ENCODE peak calls at places on chromosome 17, in four cellular contexts. U is naive thymus-derived CD4-positive, alpha-beta T cell; I is PC-3; O is breast epithelium. A is an unnamed sample.

GRCh38 chr17:83185023-83186002 is 105.9 kb downstream of the METRNL start:
- DNase-seq in I (no peak), U (peak; percentile 16), O (peak; percentile 14), A (no peak)

GRCh38 chr17:36066365-36066945 is 2.4 kb downstream of the CCL18 start:
- DNase-seq in O (no peak), U (no peak), I (no peak), A (peak; percentile 30)

GRCh38 chr17:82029391-82029790 is 2.1 kb upstream of the RAC3 start:
- DNase-seq in I (no peak), U (no peak), O (no peak), A (no peak)

GRCh38 chr17:72380737-72381136 is 259.9 kb downstream of the SOX9 start:
- DNase-seq in I (no peak), O (no peak), U (no peak), A (no peak)

GRCh38 chr17:80252871-80253270 is 7.8 kb upstream of the RNF213 start:
- DNase-seq in U (peak; percentile 84), O (peak; percentile 74), I (peak; percentile 83), A (peak; percentile 78)

GRCh38 chr17:82616021-82616703 is 32.1 kb downstream of the WDR45B start:
- DNase-seq in I (no peak), O (no peak), U (no peak), A (no peak)

GRCh38 chr17:49752508-49752907 is 11.4 kb downstream of the FAM117A start:
- DNase-seq in U (no peak), I (no peak), O (no peak), A (no peak)

GRCh38 chr17:79146562-79146961 is 71.9 kb downstream of the ENGASE start:
- DNase-seq in U (no peak), O (no peak), I (no peak), A (no peak)

GRCh38 chr17:18323007-18323406 is 7.9 kb downstream of the SMCR8 start:
- DNase-seq in U (no peak), O (no peak), I (peak; percentile 49), A (no peak)

GRCh38 chr17:29102741-29103181 is 59.8 kb downstream of the PIPOX start:
- DNase-seq in U (no peak), I (no peak), O (no peak), A (no peak)

GRCh38 chr17:58688521-58688920 is 3.3 kb downstream of the TEX14 start:
- DNase-seq in O (no peak), U (no peak), I (no peak), A (no peak)

GRCh38 chr17:32335647-32336046 is 6.3 kb downstream of the C17orf75 start:
- DNase-seq in U (no peak), I (no peak), O (no peak), A (no peak)

GRCh38 chr17:27241346-27241946 is 52.5 kb upstream of the WSB1 start:
- DNase-seq in U (no peak), I (peak; percentile 95), O (peak; percentile 77), A (no peak)

GRCh38 chr17:50947844-50948514 is 81.8 kb upstream of the TOB1 start:
- DNase-seq in I (peak; percentile 46), U (no peak), O (peak; percentile 76), A (peak; percentile 94)

GRCh38 chr17:54901230-54901847 is 687 bp downstream of the TOM1L1 start:
- DNase-seq in U (no peak), I (peak; percentile 83), O (no peak), A (peak; percentile 90)

GRCh38 chr17:1006054-1006453 is 9.1 kb downstream of the TIMM22 start:
- DNase-seq in U (no peak), O (peak; percentile 46), I (no peak), A (no peak)

GRCh38 chr17:78408476-78409020 is 30.1 kb downstream of the PGS1 start:
- DNase-seq in U (no peak), O (no peak), I (no peak), A (peak; percentile 97)

GRCh38 chr17:29789186-29790170 is 140.6 kb downstream of the SSH2 start:
- DNase-seq in O (no peak), I (peak; percentile 2), U (no peak), A (no peak)

DNA sequence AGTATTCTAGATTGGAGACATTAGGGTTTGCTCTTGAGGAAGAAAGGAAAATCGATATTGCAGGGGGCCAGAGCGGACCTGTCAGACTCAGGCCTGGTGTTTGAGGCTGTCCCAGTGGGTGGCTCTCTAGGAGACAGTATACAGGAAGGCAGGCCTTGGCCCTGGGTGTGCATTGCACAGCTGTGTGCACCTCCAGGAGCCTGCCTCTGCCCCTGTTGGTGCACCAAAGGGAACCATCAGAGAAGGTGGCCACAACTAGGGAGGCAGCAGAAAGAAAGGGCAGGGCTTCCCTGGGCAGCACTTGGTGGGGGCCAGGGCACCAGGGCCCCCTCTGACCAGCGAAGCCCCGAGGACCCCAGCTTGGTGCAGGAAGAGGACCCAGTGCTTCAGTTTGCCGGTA is 188.0 kb downstream of the NTN1 start:
- DNase-seq in U (no peak), O (no peak), I (no peak), A (no peak)
- H3K27me3 ChIP-seq in U (no peaks in the 10 kb centered on the region), O (no peaks in the 10 kb centered on the region), I (no peaks in the 10 kb centered on the region), A (no peaks in the 10 kb centered on the region)

GRCh38 chr17:44797809-44798208 is 32.3 kb downstream of the GJC1 start:
- DNase-seq in I (no peak), U (no peak), O (no peak), A (no peak)
- H3K4me1 ChIP-seq in I (peaks cover 24% of the 10 kb centered on the region), U (no peaks in the 10 kb centered on the region), O (no peaks in the 10 kb centered on the region), A (no peaks in the 10 kb centered on the region)

GRCh38 chr17:2239170-2239551 is 64.4 kb downstream of the SMG6 start:
- DNase-seq in U (no peak), O (no peak), I (no peak), A (no peak)
- H3K4me3 ChIP-seq in U (no peak overlapping the region), O (no peak overlapping the region), I (no peak overlapping the region), A (no peak overlapping the region)

DNA sequence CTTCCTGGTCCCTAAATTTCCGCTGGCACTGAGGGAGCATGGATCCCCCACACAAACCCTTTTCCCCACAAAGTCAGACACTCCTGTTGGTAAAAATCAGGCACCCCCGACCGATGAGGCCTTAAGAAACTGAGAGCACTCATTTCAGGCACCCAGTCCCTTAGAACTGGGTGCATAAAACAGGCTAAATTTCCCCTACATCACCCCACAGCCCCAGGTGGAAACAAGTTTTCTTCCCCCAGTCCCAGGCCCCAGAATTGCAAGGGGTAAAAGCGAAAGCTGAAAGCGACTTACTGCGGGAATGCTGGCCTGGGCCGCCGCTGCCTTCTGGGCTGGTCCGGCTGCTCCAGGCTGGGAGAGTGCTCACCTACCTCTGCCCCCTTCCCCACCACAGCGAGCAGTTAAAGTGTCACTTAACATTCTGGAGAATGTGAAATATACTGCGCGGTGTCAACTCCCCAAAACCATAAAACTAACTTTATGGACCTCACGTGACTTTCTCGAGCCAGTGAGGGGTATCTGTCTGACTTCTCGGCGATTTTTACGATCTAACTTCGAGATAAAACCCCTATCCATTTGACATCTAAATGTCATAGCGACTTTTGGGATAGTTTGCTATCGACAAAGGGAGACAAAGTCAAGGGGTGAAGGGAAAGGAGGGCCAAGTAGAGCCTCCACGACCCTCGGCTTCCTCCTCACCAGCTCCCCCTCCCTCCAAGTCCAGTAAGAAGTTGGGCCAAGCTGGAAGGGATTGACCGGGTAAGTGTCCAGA is at the start of gene HOXB3:
- DNase-seq in U (no peak), I (no peak), O (no peak), A (no peak)
- H3K27me3 ChIP-seq in U (peaks cover 8% of the 10 kb centered on the region), I (no peaks in the 10 kb centered on the region), O (peaks cover 74% of the 10 kb centered on the region), A (no peaks in the 10 kb centered on the region)

GRCh38 chr17:43530303-43531081 is 15.6 kb downstream of the ETV4 start:
- DNase-seq in U (no peak), I (no peak), O (peak; percentile 79), A (no peak)

GRCh38 chr17:43531082-43531378 is 15.1 kb downstream of the ETV4 start:
- DNase-seq in I (no peak), U (no peak), O (no peak), A (no peak)

GRCh38 chr17:43528988-43529814 is 16.9 kb downstream of the ETV4 start:
- DNase-seq in O (no peak), I (no peak), U (no peak), A (no peak)

GRCh38 chr17:43528319-43528987 is 17.7 kb downstream of the ETV4 start:
- DNase-seq in O (no peak), U (no peak), I (no peak), A (no peak)

DNA sequence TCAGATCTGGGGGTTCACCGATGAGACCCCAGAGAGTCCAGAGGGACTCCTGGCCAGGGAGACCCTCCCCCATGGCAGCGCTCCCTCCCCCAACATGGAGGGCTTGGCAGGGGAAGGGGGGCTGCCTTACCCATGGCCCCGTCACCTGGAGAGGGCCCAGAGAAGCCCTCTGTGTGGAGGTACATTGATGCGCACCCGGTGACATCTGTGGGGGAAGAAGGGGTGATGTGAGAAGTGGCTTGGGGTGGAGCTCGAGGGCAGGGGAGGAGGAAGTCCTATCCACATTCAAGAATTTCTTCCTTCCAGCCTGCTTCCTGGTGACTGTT is 16.2 kb downstream of the ETV4 start:
- DNase-seq in I (no peak), U (no peak), O (no peak), A (no peak)
- H3K4me1 ChIP-seq in I (no peaks in the 10 kb centered on the region), U (no peaks in the 10 kb centered on the region), O (no peaks in the 10 kb centered on the region), A (peaks cover 8% of the 10 kb centered on the region)

DNA sequence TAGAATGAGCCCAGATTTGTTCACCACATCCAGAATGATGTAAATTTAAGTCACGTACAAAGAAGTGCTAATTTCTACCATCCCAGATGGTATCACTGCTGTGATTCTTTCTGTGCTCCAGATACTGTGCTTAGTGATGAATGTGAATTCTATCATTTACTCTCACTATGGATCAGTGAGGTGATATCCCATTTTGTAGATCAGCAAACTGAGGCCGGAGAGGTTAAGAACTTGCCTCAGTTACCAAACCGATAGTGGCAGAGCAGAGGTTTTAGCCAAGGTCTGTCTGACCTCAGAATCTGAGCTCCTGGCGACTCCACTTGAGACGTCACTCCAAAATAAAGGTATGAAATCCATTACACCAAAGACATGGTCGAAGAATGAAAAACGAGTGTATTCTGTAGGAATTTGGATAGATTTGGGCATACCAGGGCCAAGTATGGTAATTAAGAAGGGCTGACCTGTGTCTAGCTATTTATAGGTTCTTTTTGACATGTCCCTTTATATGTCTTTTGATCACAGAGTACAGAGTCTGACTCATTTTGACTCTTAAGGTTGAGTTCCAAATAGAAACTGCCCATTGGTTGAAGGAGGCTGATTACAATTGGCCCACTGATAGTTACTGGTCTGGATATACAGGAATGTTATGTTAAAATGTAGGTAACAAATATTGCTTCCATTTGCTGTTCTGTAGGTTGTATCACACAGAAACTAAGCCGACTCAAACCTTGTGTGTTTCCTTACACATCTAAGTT is 10.0 kb downstream of the MAP2K6 start:
- DNase-seq in O (no peak), I (peak; percentile 41), U (no peak), A (no peak)
- H3K4me3 ChIP-seq in O (no peak overlapping the region), I (no peak overlapping the region), U (no peak overlapping the region), A (no peak overlapping the region)

GRCh38 chr17:38605852-38606645 is at the start of gene SRCIN1:
- DNase-seq in U (peak; percentile 74), I (peak; percentile 57), O (peak; percentile 43), A (peak; percentile 48)

GRCh38 chr17:38611070-38611786 is 5.5 kb upstream of the SRCIN1 start:
- DNase-seq in U (no peak), O (no peak), I (no peak), A (no peak)

GRCh38 chr17:38609280-38610031 is 3.7 kb upstream of the SRCIN1 start:
- DNase-seq in U (no peak), I (no peak), O (no peak), A (no peak)

GRCh38 chr17:38606646-38607611 is 1.2 kb upstream of the SRCIN1 start:
- DNase-seq in O (no peak), U (no peak), I (peak; percentile 48), A (no peak)

DNA sequence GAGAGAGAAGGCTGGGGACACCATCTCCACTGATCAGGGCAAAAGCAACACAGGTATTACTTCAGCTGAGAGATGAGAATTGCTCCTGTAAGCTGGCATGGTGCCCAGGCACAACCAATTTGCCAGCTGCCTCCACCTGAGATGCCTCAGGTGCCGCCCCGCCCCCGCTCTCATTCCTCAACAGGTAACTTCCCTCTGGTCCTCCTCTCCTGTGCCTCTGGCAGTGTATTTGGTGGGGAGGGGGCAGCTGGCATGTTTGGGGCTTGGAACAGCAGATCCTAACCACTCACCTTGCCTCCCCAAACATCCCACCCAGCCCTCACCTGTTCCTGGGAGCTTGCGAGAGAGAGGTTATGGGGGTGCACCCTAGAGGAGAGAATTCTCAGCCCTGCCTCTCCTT is 2.9 kb upstream of the SRCIN1 start:
- DNase-seq in O (peak; percentile 84), U (no peak), I (peak; percentile 43), A (peak; percentile 63)
- H3K27me3 ChIP-seq in O (peaks cover 25% of the 10 kb centered on the region), U (peaks cover 10% of the 10 kb centered on the region), I (no peaks in the 10 kb centered on the region), A (peaks cover 26% of the 10 kb centered on the region)